ENCODE peak calls at places on chromosomes 13 and 19, in ten cellular contexts. G is aorta; M is endodermal cell; P is kidney; Z is transverse colon; R is CD4-positive, alpha-beta memory T cell; E is stomach; Y is tibial artery; Q is CD4-positive, CD25-positive, alpha-beta regulatory T cell; N is prostate gland. V is an unnamed sample.

GRCh38 chr13:39297664-39298171 is 259.5 kb downstream of the NHLRC3 start:
- DNase-seq in Q (no peak), E (no peak), M (no peak), N (no peak), P (no peak), Z (no peak), G (no peak), R (no peak), Y (no peak), V (no peak)

GRCh38 chr13:44474122-44474910 is 100.7 kb downstream of the SERP2 start:
- DNase-seq in Y (no peak), N (no peak), R (no peak), M (no peak), Z (no peak), E (no peak), Q (no peak), P (no peak), G (no peak), V (no peak)

GRCh38 chr13:35857769-35858168 is 273.4 kb downstream of the DCLK1 start:
- DNase-seq in P (no peak), G (no peak), Y (no peak), Q (no peak), E (no peak), R (no peak), N (no peak), M (peak; percentile 87), Z (no peak), V (no peak)

GRCh38 chr19:19305066-19305465 is 15.2 kb downstream of the SUGP1 start:
- DNase-seq in G (no peak), P (no peak), E (no peak), Q (no peak), Y (no peak), M (no peak), N (no peak), Z (no peak), R (no peak), V (no peak)

GRCh38 chr13:69683921-69684663 is 423.5 kb upstream of the ATXN8OS start:
- DNase-seq in G (no peak), R (no peak), N (no peak), Z (no peak), M (peak; percentile 40), P (no peak), Y (no peak), Q (no peak), E (no peak), V (no peak)

GRCh38 chr13:113650275-113650674 is 7.7 kb downstream of the ATP4B start:
- DNase-seq in N (no peak), M (peak; percentile 44), Z (peak; percentile 4), Q (no peak), E (peak; percentile 25), Y (peak; percentile 33), P (peak; percentile 84), G (peak; percentile 41), R (no peak), V (no peak)

GRCh38 chr13:109665781-109666249 is 120.6 kb downstream of the IRS2 start:
- DNase-seq in P (no peak), R (no peak), M (peak; percentile 7), Q (no peak), Y (no peak), G (no peak), Z (no peak), N (no peak), E (no peak), V (no peak)

GRCh38 chr13:112186091-112186490 is 119.1 kb downstream of the SOX1 start:
- DNase-seq in Y (peak; percentile 31), Q (no peak), N (no peak), M (peak; percentile 22), Z (no peak), P (no peak), E (no peak), G (peak; percentile 13), R (no peak), V (no peak)

GRCh38 chr13:113021391-113021790 is 52.4 kb downstream of the MCF2L start:
- DNase-seq in G (no peak), E (no peak), Z (no peak), R (no peak), Y (no peak), N (no peak), M (no peak), P (no peak), Q (no peak), V (no peak)

GRCh38 chr13:82627183-82627582 is 1255.1 kb downstream of the SLITRK1 start:
- DNase-seq in M (no peak), N (no peak), Z (no peak), G (no peak), Q (no peak), R (no peak), P (no peak), Y (no peak), E (no peak), V (no peak)

GRCh38 chr13:27128825-27129627 is 42.6 kb downstream of the USP12 start:
- DNase-seq in N (no peak), G (no peak), R (no peak), E (no peak), Z (no peak), P (no peak), Y (no peak), Q (no peak), M (no peak), V (no peak)

GRCh38 chr19:39223703-39224279 is 19.7 kb upstream of the SYCN start:
- DNase-seq in Z (no peak), R (peak; percentile 19), Q (no peak), N (no peak), Y (no peak), E (no peak), P (no peak), M (peak; percentile 87), G (no peak), V (no peak)

GRCh38 chr19:56746367-56746766 is 74.8 kb upstream of the ZNF835 start:
- DNase-seq in G (no peak), Z (no peak), P (no peak), Y (no peak), Q (no peak), E (no peak), N (no peak), M (no peak), R (no peak), V (no peak)

GRCh38 chr19:35404879-35405622 is 34.2 kb downstream of the GPR42 start:
- DNase-seq in E (peak; percentile 37), P (no peak), G (no peak), Q (no peak), M (peak; percentile 67), Z (peak; percentile 51), N (no peak), R (no peak), Y (no peak), V (no peak)

GRCh38 chr19:19120308-19121156 is 17.7 kb downstream of the TMEM161A start:
- DNase-seq in R (no peak), Z (peak; percentile 71), G (no peak), P (peak; percentile 91), N (no peak), Q (no peak), E (peak; percentile 68), Y (no peak), M (peak; percentile 100), V (no peak)

GRCh38 chr13:25037057-25037813 is 58.7 kb upstream of the PABPC3 start:
- DNase-seq in N (peak; percentile 53), M (peak; percentile 79), G (no peak), Z (peak; percentile 47), Q (peak; percentile 13), P (no peak), E (peak; percentile 46), Y (no peak), R (peak; percentile 54), V (peak; percentile 42)

GRCh38 chr13:79405501-79405830 is 589 bp downstream of the RBM26 start:
- DNase-seq in M (no peak), E (no peak), G (no peak), R (no peak), N (no peak), Q (no peak), P (peak; percentile 56), Y (peak; percentile 67), Z (no peak), V (no peak)

GRCh38 chr19:2270157-2270571 is 11.8 kb downstream of the PEAK3 start:
- DNase-seq in E (no peak), M (no peak), R (peak; percentile 32), Z (peak; percentile 54), Y (peak; percentile 83), P (peak; percentile 90), G (peak; percentile 89), N (no peak), Q (peak; percentile 39), V (peak; percentile 46)

GRCh38 chr13:112943309-112944125 is 25.5 kb upstream of the MCF2L start:
- DNase-seq in R (peak; percentile 10), G (peak; percentile 85), Q (no peak), N (peak; percentile 43), Z (peak; percentile 40), Y (no peak), P (peak; percentile 86), M (peak; percentile 87), E (peak; percentile 61), V (no peak)

GRCh38 chr19:1882089-1882785 is 3.1 kb downstream of the ABHD17A start:
- DNase-seq in E (no peak), Y (no peak), Q (peak; percentile 62), P (no peak), N (no peak), R (peak; percentile 88), Z (peak; percentile 51), M (no peak), G (no peak), V (peak; percentile 67)

GRCh38 chr13:85812282-85812681 is 13.1 kb upstream of the SLITRK6 start:
- DNase-seq in Q (no peak), M (no peak), Z (no peak), R (no peak), Y (no peak), N (no peak), G (no peak), P (no peak), E (no peak), V (no peak)

GRCh38 chr19:41936416-41936850 is 8.2 kb upstream of the ERFL start:
- DNase-seq in P (no peak), G (no peak), M (no peak), Q (no peak), Y (no peak), R (no peak), E (no peak), N (no peak), Z (no peak), V (peak; percentile 44)
- H3K4me1 ChIP-seq in P (no peaks in the 10 kb centered on the region), G (no peaks in the 10 kb centered on the region), M (no peaks in the 10 kb centered on the region), Q (peaks cover 38% of the 10 kb centered on the region), Y (peaks cover 15% of the 10 kb centered on the region), R (peaks cover 37% of the 10 kb centered on the region), E (peaks cover 21% of the 10 kb centered on the region), N (peaks cover 9% of the 10 kb centered on the region), Z (peaks cover 31% of the 10 kb centered on the region), V (peaks cover 44% of the 10 kb centered on the region)

GRCh38 chr19:48964205-48965032 is 690 bp upstream of the FTL start:
- DNase-seq in Y (peak; percentile 75), R (no peak), M (no peak), Q (no peak), G (no peak), P (no peak), N (no peak), E (peak; percentile 56), Z (peak; percentile 47), V (no peak)
- H3K4me3 ChIP-seq in Y (peak overlapping the region; percentile 83), R (peak overlapping the region; percentile 73), M (peak overlapping the region; percentile 76), Q (peak overlapping the region; percentile 61), G (peak overlapping the region; percentile 72), P (peak overlapping the region; percentile 73), N (peak overlapping the region; percentile 69), E (peak overlapping the region; percentile 77), Z (peak overlapping the region; percentile 28), V (peak overlapping the region; percentile 56)

GRCh38 chr19:28299649-28300048 is 913.3 kb downstream of the UQCRFS1 start:
- DNase-seq in Y (no peak), Z (no peak), Q (no peak), E (no peak), N (no peak), G (no peak), M (no peak), P (no peak), R (no peak), V (no peak)
- H3K4me1 ChIP-seq in Y (no peaks in the 10 kb centered on the region), Z (no peaks in the 10 kb centered on the region), Q (no peaks in the 10 kb centered on the region), E (no peaks in the 10 kb centered on the region), N (no peaks in the 10 kb centered on the region), G (no peaks in the 10 kb centered on the region), M (no peaks in the 10 kb centered on the region), P (no peaks in the 10 kb centered on the region), R (no peaks in the 10 kb centered on the region), V (no peaks in the 10 kb centered on the region)

GRCh38 chr13:99258946-99259345 is 767 bp upstream of the GPR18 start:
- DNase-seq in P (no peak), Q (peak; percentile 10), N (no peak), E (no peak), Z (no peak), G (no peak), Y (no peak), M (no peak), R (peak; percentile 56), V (no peak)
- H3K4me3 ChIP-seq in P (no peak overlapping the region), Q (peak overlapping the region; percentile 96), N (no peak overlapping the region), E (no peak overlapping the region), Z (no peak overlapping the region), G (no peak overlapping the region), Y (no peak overlapping the region), M (no peak overlapping the region), R (peak overlapping the region; percentile 25), V (peak overlapping the region; percentile 63)